ENCODE peak calls at places on chromosomes 3 and 15, in five cellular contexts. H is neuronal stem cell, U is IMR-90, E is H1, K is mesendoderm. V is an unnamed sample.

GRCh38 chr3:143974181-143974876 is 2.7 kb downstream of the DIPK2A start:
- DNase-seq in H (no peak), U (no peak), E (no peak), K (no peak), V (no peak)

GRCh38 chr3:175129571-175129970 is 270.4 kb downstream of the NAALADL2 start:
- DNase-seq in H (no peak), U (peak; percentile 16), E (no peak), K (no peak), V (no peak)

GRCh38 chr15:80970018-80970657 is 19.5 kb downstream of the MESD start:
- DNase-seq in H (peak; percentile 53), U (peak; percentile 54), E (no peak), K (peak; percentile 66), V (no peak)

GRCh38 chr15:73284073-73284472 is 84.7 kb downstream of the HCN4 start:
- DNase-seq in H (no peak), U (peak; percentile 43), E (no peak), K (no peak), V (no peak)

GRCh38 chr3:127690823-127691452 is 18.2 kb downstream of the ABTB1 start:
- DNase-seq in H (no peak), U (peak; percentile 70), E (no peak), K (peak; percentile 88), V (peak; percentile 89)

GRCh38 chr3:24377218-24377993 is 117.2 kb downstream of the THRB start:
- DNase-seq in H (no peak), U (no peak), E (no peak), K (no peak), V (no peak)

GRCh38 chr3:143439785-143440184 is 320.2 kb downstream of the CHST2 start:
- DNase-seq in H (no peak), U (no peak), E (no peak), K (peak; percentile 43), V (no peak)

GRCh38 chr15:68316061-68316804 is 38.7 kb downstream of the FEM1B start:
- DNase-seq in H (no peak), U (no peak), E (no peak), K (peak; percentile 66), V (peak; percentile 79)

GRCh38 chr15:48221885-48222284 is 15.8 kb downstream of the SLC12A1 start:
- DNase-seq in H (no peak), U (no peak), E (no peak), K (no peak), V (no peak)

GRCh38 chr3:48405343-48405881 is 24.5 kb downstream of the PLXNB1 start:
- DNase-seq in H (no peak), U (no peak), E (no peak), K (no peak), V (no peak)

GRCh38 chr3:112976953-112977352 is 2.0 kb upstream of the CD200R1 start:
- DNase-seq in H (no peak), U (no peak), E (no peak), K (no peak), V (no peak)

GRCh38 chr3:192445768-192446644 is 281.3 kb downstream of the FGF12 start:
- DNase-seq in H (no peak), U (no peak), E (no peak), K (peak; percentile 25), V (no peak)

GRCh38 chr3:65190111-65190510 is 502.3 kb upstream of the ADAMTS9 start:
- DNase-seq in H (no peak), U (no peak), E (no peak), K (no peak), V (no peak)

GRCh38 chr3:126746395-126747177 is 42.5 kb downstream of the CHCHD6 start:
- DNase-seq in H (no peak), U (peak; percentile 74), E (no peak), K (peak; percentile 62), V (no peak)

GRCh38 chr3:128060473-128061381 is 8.5 kb downstream of the SEC61A1 start:
- DNase-seq in H (no peak), U (peak; percentile 100), E (no peak), K (no peak), V (no peak)

GRCh38 chr15:44193651-44194396 is 1.2 kb downstream of the FRMD5 start:
- DNase-seq in H (peak; percentile 11), U (peak; percentile 55), E (no peak), K (peak; percentile 51), V (peak; percentile 59)

GRCh38 chr15:82040862-82041261 is 5.0 kb downstream of the MEX3B start:
- DNase-seq in H (peak; percentile 60), U (no peak), E (no peak), K (peak; percentile 77), V (peak; percentile 82)

GRCh38 chr15:100113351-100114075 is 228.3 kb downstream of the ADAMTS17 start:
- DNase-seq in H (no peak), U (no peak), E (no peak), K (no peak), V (no peak)

GRCh38 chr3:79140718-79141117 is 627.1 kb downstream of the ROBO1 start:
- DNase-seq in H (no peak), U (peak; percentile 72), E (no peak), K (peak; percentile 3), V (no peak)

GRCh38 chr3:69408542-69408941 is 22.7 kb upstream of the FRMD4B start:
- DNase-seq in H (no peak), U (no peak), E (no peak), K (no peak), V (no peak)

GRCh38 chr3:112293368-112294321 is at the start of gene SLC9C1:
- DNase-seq in H (peak; percentile 56), U (peak; percentile 74), E (no peak), K (peak; percentile 83), V (peak; percentile 67)

GRCh38 chr15:60396964-60397771 is 618 bp downstream of the ANXA2 start:
- DNase-seq in H (no peak), U (peak; percentile 68), E (no peak), K (peak; percentile 86), V (peak; percentile 65)

GRCh38 chr3:59442056-59442455 is 392.2 kb upstream of the CFAP20DC start:
- DNase-seq in H (peak; percentile 52), U (no peak), E (no peak), K (no peak), V (no peak)

GRCh38 chr3:111803123-111803593 is 55.9 kb upstream of the PHLDB2 start:
- DNase-seq in H (no peak), U (peak; percentile 97), E (no peak), K (peak; percentile 19), V (no peak)

GRCh38 chr15:91956026-91956723 is 102.7 kb downstream of the SLCO3A1 start:
- DNase-seq in H (no peak), U (peak; percentile 35), E (no peak), K (peak; percentile 93), V (no peak)

DNA sequence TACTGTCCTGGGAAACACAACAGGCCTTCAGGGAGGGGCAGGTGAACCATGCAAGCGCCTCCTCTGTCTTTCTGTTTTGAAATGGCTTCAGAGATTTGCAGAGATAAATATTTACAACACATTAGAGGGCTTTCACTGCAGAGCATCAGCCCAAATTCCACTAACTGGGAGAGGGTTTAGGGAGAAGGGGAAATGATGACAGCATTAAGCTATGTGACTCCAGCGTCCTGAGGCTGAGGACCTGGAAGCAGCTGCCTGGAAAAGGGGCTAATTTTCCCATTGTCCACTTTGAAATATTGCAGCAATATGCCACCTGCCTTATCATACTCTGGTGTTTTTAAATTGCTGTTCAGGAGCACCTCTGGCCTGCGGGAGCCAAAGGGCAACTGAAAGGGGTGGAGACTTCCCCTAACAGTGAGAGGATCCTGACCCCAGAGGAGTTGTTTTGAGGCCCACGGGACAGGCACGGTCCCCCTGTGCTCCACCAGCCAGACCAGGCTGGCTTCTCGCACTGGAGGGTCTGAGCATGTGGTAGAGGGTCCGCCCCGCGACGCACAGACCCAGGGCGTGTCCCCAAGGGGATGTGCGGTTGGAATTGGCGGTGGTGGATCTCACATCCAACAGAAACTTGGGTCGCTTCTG is 110.6 kb downstream of the XXYLT1 start:
- DNase-seq in H (no peak), U (peak; percentile 79), E (no peak), K (peak; percentile 91), V (no peak)
- H3K18ac ChIP-seq in H (peak overlapping the region; percentile 64), U (peak overlapping the region; percentile 62), E (no peak overlapping the region), K (no peak overlapping the region), V (no peak overlapping the region)

DNA sequence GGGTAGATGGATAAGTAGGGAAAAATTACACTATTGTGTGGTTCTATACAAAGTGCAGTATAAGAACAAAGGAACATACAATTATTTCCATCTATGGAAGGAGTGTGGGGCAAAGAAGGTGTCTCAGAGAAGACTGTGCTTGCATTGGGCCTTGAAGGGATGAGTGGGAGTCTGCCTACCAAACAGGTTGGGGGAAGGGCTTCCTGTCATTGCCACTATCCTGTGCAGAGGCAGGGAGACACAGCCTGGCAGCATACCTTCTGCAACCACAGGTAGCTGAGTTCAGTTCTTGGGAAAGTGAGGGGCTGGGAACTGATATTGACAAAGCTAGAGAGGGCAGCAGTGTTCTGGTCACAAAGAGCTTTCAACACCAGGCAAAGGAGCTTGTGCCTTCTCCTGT is 3.4 kb downstream of the TIMP4 start:
- DNase-seq in H (no peak), U (no peak), E (no peak), K (no peak), V (no peak)
- H3K18ac ChIP-seq in H (no peak overlapping the region), U (no peak overlapping the region), E (no peak overlapping the region), K (no peak overlapping the region), V (no peak overlapping the region)

GRCh38 chr15:88982946-88983342 is 69.8 kb upstream of the MFGE8 start:
- DNase-seq in H (no peak), U (no peak), E (no peak), K (peak; percentile 52), V (no peak)

GRCh38 chr15:88983861-88984429 is 70.8 kb upstream of the MFGE8 start:
- DNase-seq in H (no peak), U (no peak), E (no peak), K (no peak), V (no peak)

GRCh38 chr15:88981244-88982215 is 68.4 kb upstream of the MFGE8 start:
- DNase-seq in H (no peak), U (no peak), E (no peak), K (peak; percentile 58), V (no peak)

GRCh38 chr15:88980498-88980897 is 67.3 kb upstream of the MFGE8 start:
- DNase-seq in H (no peak), U (no peak), E (no peak), K (no peak), V (no peak)

DNA sequence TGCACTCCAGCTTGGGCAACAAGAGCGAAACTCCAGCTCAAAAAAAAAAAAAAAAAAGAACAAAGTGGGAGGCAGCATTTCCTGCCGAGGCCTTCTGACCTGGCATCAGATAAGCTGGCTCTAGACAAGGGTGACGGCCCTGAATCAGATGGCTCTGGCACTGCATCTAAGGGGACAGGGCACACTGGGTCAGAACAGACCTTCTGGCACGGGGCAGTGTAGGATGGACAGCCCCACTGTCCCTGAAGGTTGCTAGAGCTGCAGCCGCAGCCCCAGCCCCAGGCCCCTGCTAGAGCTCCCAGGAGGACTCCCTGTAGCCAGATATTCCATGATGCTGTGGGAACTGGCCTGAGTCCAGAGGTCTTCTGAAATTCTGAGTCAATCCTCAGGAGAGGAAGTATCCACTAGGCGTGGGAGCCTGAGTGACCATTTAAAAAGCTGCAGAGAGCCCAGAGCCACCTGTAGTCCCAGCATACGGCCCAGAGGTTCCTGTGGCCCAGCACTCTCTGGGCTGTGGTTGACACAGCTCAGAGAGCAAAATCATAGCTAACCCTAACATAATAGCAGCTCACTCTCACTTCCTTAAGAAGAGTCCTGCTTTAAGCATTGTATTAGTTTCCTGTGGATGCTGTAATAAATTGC is 69.2 kb upstream of the MFGE8 start:
- DNase-seq in H (no peak), U (peak; percentile 83), E (no peak), K (peak; percentile 25), V (no peak)
- H3K18ac ChIP-seq in H (peak overlapping the region; percentile 53), U (peak overlapping the region; percentile 47), E (peak overlapping the region; percentile 95), K (peak overlapping the region; percentile 77), V (no peak overlapping the region)

GRCh38 chr3:135840436-135840835 is 125.1 kb upstream of the PPP2R3A start:
- DNase-seq in H (no peak), U (no peak), E (no peak), K (no peak), V (no peak)
- H3K18ac ChIP-seq in H (no peak overlapping the region), U (no peak overlapping the region), E (no peak overlapping the region), K (no peak overlapping the region), V (no peak overlapping the region)